ENCODE peak calls at places on chromosomes 7 and 10, in seven cellular contexts. J, F, K, S, H, Q and E are unnamed samples.

GRCh38 chr7:135977020-135977741 is at the start of gene MTPN:
- DNase-seq in J (peak), F (peak), K (peak), S (peak), H (peak), Q (peak), E (peak)

GRCh38 chr7:154736389-154736788 is 266.5 kb downstream of the PAXIP1 start:
- DNase-seq in J (no peak), F (no peak), K (no peak), S (no peak), H (no peak), Q (no peak), E (no peak)

GRCh38 chr10:35563266-35563891 is 41.8 kb upstream of the GJD4 start:
- DNase-seq in J (peak), F (no peak), K (peak), S (peak), H (peak), Q (peak), E (no peak)

GRCh38 chr7:150941351-150941982 is 36.7 kb downstream of the KCNH2 start:
- DNase-seq in J (no peak), F (no peak), K (no peak), S (no peak), H (no peak), Q (no peak), E (no peak)

GRCh38 chr10:33126742-33127141 is 168.7 kb upstream of the ITGB1 start:
- DNase-seq in J (no peak), F (no peak), K (no peak), S (no peak), H (no peak), Q (no peak), E (no peak)

GRCh38 chr10:86878973-86879781 is 78.2 kb downstream of the MMRN2 start:
- DNase-seq in J (no peak), F (no peak), K (no peak), S (no peak), H (no peak), Q (no peak), E (no peak)

GRCh38 chr7:76191783-76192240 is 9.9 kb upstream of the SRRM3 start:
- DNase-seq in J (peak), F (no peak), K (peak), S (peak), H (no peak), Q (no peak), E (no peak)

GRCh38 chr7:121273467-121274167 is 55.2 kb upstream of the WNT16 start:
- DNase-seq in J (no peak), F (no peak), K (no peak), S (no peak), H (no peak), Q (no peak), E (no peak)

GRCh38 chr10:49140306-49141175 is 6.7 kb upstream of the FAM170B start:
- DNase-seq in J (no peak), F (no peak), K (no peak), S (no peak), H (no peak), Q (no peak), E (no peak)

GRCh38 chr7:25930492-25931048 is 221.4 kb upstream of the NFE2L3 start:
- DNase-seq in J (no peak), F (no peak), K (no peak), S (no peak), H (no peak), Q (no peak), E (no peak)
- TF ChIP-seq EP300 in J (no peak), F (no peak), K (no peak), S (no peak), H (no peak), Q (no peak), E (no peak)

DNA sequence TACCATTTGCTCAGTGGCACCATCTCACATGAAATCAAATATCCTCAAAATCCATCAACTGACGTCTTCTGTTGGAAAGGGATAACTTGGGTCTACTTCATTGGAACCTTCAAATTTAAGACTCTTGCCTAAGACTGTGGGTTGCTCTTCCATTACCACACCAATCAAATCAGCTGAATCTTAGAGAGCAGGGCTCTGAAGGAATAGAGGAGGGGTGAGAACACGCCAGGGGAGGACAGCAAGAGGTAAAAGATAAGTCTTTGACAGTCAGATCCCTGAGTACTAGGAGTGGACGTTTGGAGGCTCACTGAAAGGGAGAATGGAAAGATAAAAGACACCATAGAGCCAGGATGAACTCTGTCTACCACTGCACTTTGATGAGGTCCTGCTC is 107.5 kb downstream of the CCDC71L start:
- DNase-seq in J (no peak), F (no peak), K (no peak), S (no peak), H (no peak), Q (no peak), E (no peak)
- TF ChIP-seq EP300 in J (no peak), F (no peak), K (no peak), S (no peak), H (no peak), Q (no peak), E (no peak)

GRCh38 chr7:100435401-100436304 is 644 bp downstream of the PPP1R35 start:
- DNase-seq in J (peak), F (no peak), K (peak), S (no peak), H (peak), Q (peak), E (peak)
- TF ChIP-seq EP300 in J (no peak), F (no peak), K (no peak), S (no peak), H (no peak), Q (no peak), E (no peak)

GRCh38 chr10:31731711-31732110 is 196.9 kb downstream of the ARHGAP12 start:
- DNase-seq in J (no peak), F (no peak), K (no peak), S (no peak), H (no peak), Q (no peak), E (no peak)
- TF ChIP-seq EP300 in J (no peak), F (no peak), K (no peak), S (no peak), H (no peak), Q (no peak), E (no peak)

GRCh38 chr7:111202321-111202720 is 111.4 kb downstream of the LRRN3 start:
- DNase-seq in J (no peak), F (no peak), K (no peak), S (no peak), H (no peak), Q (no peak), E (no peak)
- TF ChIP-seq EP300 in J (no peak), F (no peak), K (no peak), S (no peak), H (no peak), Q (no peak), E (no peak)

GRCh38 chr7:81510122-81510521 is 259.7 kb downstream of the HGF start:
- DNase-seq in J (no peak), F (no peak), K (no peak), S (no peak), H (no peak), Q (no peak), E (no peak)

GRCh38 chr7:81516898-81517297 is 252.9 kb downstream of the HGF start:
- DNase-seq in J (no peak), F (no peak), K (no peak), S (no peak), H (no peak), Q (no peak), E (no peak)

GRCh38 chr7:81515009-81515408 is 254.8 kb downstream of the HGF start:
- DNase-seq in J (no peak), F (no peak), K (no peak), S (no peak), H (no peak), Q (no peak), E (no peak)

GRCh38 chr7:81519886-81520285 is 250.0 kb downstream of the HGF start:
- DNase-seq in J (no peak), F (no peak), K (no peak), S (no peak), H (no peak), Q (no peak), E (no peak)

GRCh38 chr7:81514546-81514945 is 255.3 kb downstream of the HGF start:
- DNase-seq in J (no peak), F (no peak), K (no peak), S (no peak), H (no peak), Q (no peak), E (no peak)
- TF ChIP-seq EP300 in J (no peak), F (no peak), K (no peak), S (no peak), H (no peak), Q (no peak), E (no peak)

GRCh38 chr10:14240253-14241189 is 90.2 kb downstream of the FRMD4A start:
- DNase-seq in J (peak), F (no peak), K (peak), S (no peak), H (no peak), Q (no peak), E (no peak)
- TF ChIP-seq EP300 in J (no peak), F (no peak), K (no peak), S (no peak), H (no peak), Q (no peak), E (no peak)

GRCh38 chr7:46281071-46281470 is 360.0 kb upstream of the IGFBP3 start:
- DNase-seq in J (no peak), F (no peak), K (no peak), S (no peak), H (no peak), Q (no peak), E (no peak)
- TF ChIP-seq EP300 in J (no peak), F (no peak), K (no peak), S (no peak), H (no peak), Q (no peak), E (no peak)